ENCODE peak calls at places on chromosome 3, in four cellular contexts. W is fibroblast of lung, X is K562, J is stomach. D is an unnamed sample. For H3K4me1, the result is how much of the 10 kb centered on the place peaks cover.

GRCh38 chr3:97975466-97975865 is 3.2 kb upstream of the RIOX2 start:
- DNase-seq in X (no peak), W (no peak), J (no peak), D (no peak)

GRCh38 chr3:29465836-29466235 is 185.0 kb downstream of the RBMS3 start:
- DNase-seq in J (no peak), X (no peak), W (peak), D (no peak)

GRCh38 chr3:177427096-177427495 is 229.8 kb upstream of the TBL1XR1 start:
- DNase-seq in W (no peak), X (no peak), J (no peak), D (no peak)

GRCh38 chr3:170485696-170486095 is 67.0 kb downstream of the CLDN11 start:
- DNase-seq in J (no peak), X (no peak), W (no peak), D (no peak)

GRCh38 chr3:22937536-22937935 is 265.6 kb upstream of the UBE2E2 start:
- DNase-seq in J (no peak), W (no peak), X (no peak), D (no peak)

GRCh38 chr3:52352566-52352965 is 36.4 kb downstream of the DNAH1 start:
- DNase-seq in W (no peak), X (no peak), J (no peak), D (no peak)

GRCh38 chr3:195908439-195909293 is at the start of gene TNK2:
- DNase-seq in W (no peak), X (peak), J (peak), D (peak)

GRCh38 chr3:8529197-8529637 is 27.6 kb downstream of the LMCD1 start:
- DNase-seq in X (no peak), W (peak), J (no peak), D (no peak)

GRCh38 chr3:84299329-84299728 is 659.5 kb upstream of the CADM2 start:
- DNase-seq in X (no peak), W (no peak), J (no peak), D (no peak)

GRCh38 chr3:71703796-71704195 is 21.4 kb downstream of the EIF4E3 start:
- DNase-seq in W (no peak), X (no peak), J (no peak), D (peak)

GRCh38 chr3:80190051-80190450 is 422.3 kb upstream of the ROBO1 start:
- DNase-seq in J (no peak), W (peak), X (no peak), D (peak)

GRCh38 chr3:88090681-88091080 is 31.6 kb downstream of the ZNF654 start:
- DNase-seq in W (no peak), J (no peak), X (no peak), D (no peak)

GRCh38 chr3:19775744-19776143 is 158.3 kb downstream of the EFHB start:
- DNase-seq in X (no peak), J (no peak), W (no peak), D (peak)

GRCh38 chr3:36707623-36708409 is 56.5 kb downstream of the DCLK3 start:
- DNase-seq in W (peak), X (peak), J (no peak), D (no peak)

GRCh38 chr3:188421151-188421821 is 267.3 kb downstream of the LPP start:
- DNase-seq in X (no peak), W (peak), J (no peak), D (no peak)

GRCh38 chr3:141266797-141267555 is 35.4 kb downstream of the PXYLP1 start:
- DNase-seq in X (no peak), W (no peak), J (no peak), D (no peak)

GRCh38 chr3:101036213-101036618 is 43.0 kb upstream of the ABI3BP start:
- DNase-seq in J (no peak), X (no peak), W (peak), D (no peak)

GRCh38 chr3:45583021-45583851 is 11.3 kb upstream of the LIMD1 start:
- DNase-seq in J (no peak), X (no peak), W (peak), D (no peak)

GRCh38 chr3:52397676-52398399 is 47.1 kb downstream of the SEMA3G start:
- DNase-seq in X (no peak), W (no peak), J (no peak), D (no peak)

GRCh38 chr3:134038071-134038491 is 8.4 kb upstream of the SLCO2A1 start:
- DNase-seq in J (no peak), X (no peak), W (no peak), D (no peak)

DNA sequence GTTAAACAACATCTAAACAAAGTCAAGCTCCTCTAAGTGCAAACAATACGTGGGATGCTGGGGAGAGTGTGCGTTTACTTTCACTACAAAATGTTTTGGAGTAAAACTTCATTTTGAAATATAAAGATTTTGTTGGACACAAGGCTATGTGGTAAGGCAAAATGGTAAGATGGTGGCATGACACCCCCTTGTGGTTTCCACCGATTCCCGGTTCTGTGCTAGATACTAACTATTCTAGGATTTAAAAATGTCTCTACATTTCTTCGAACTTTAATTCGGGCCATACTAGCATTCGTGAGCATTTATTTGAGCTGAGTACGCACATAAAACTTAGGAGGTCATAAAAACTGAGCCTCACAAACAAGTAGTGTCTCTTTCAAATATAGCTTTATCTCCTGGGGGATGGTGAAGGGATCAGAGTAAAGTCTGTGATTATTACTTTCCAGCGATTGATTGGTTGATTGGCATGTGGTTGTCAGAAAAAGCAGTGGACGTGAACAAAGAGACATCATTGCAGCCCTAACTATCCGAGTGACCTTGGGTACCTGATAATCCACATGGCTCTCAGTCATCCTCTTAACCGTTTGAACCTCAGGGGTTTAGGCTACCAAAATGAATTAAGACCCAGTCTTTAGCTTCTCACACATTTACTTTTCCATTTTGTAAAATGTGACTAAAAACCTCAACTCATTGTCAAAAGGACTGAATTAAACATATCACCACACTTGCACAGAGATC is 1.1 kb upstream of the ZNF639 start:
- DNase-seq in X (peak), J (no peak), W (peak), D (peak)
- H3K4me3 ChIP-seq in X (peak), J (peak), W (peak), D (no peak)

GRCh38 chr3:152434142-152434541 is 165.4 kb downstream of the MBNL1 start:
- DNase-seq in J (no peak), X (no peak), W (no peak), D (no peak)

GRCh38 chr3:152436707-152437615 is 168.2 kb downstream of the MBNL1 start:
- DNase-seq in X (no peak), W (no peak), J (no peak), D (no peak)

GRCh38 chr3:152438181-152438580 is 169.5 kb downstream of the MBNL1 start:
- DNase-seq in J (no peak), W (no peak), X (no peak), D (no peak)

GRCh38 chr3:152443212-152444023 is 174.7 kb downstream of the MBNL1 start:
- DNase-seq in J (no peak), W (no peak), X (no peak), D (no peak)

DNA sequence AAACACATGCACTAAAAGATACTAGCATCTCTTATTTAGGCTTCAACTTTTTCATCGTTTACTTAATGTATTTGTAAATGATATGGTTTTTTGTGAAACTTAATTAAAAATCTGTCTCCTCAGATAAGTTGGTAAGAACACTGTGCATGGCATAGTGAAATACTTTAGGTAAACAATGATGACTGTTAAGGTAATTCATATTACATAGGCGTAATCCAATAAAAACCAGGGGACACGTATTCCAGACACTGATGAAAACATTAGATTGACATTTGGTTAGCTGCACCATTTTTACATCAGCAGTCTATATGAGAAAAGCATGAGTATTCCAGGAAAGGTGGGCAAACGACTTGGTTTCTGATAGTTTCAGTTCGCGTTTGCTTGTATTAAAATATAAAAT is 170.0 kb downstream of the MBNL1 start:
- DNase-seq in J (no peak), W (no peak), X (no peak), D (no peak)
- H3K4me1 ChIP-seq in J (half or more), W (under half), X (under half), D (under half)

GRCh38 chr3:4856986-4857385 is 122.3 kb upstream of the BHLHE40 start:
- DNase-seq in W (no peak), J (no peak), X (no peak), D (no peak)

GRCh38 chr3:4856136-4856535 is 123.1 kb upstream of the BHLHE40 start:
- DNase-seq in J (no peak), X (no peak), W (no peak), D (no peak)

GRCh38 chr3:4856564-4856963 is 122.7 kb upstream of the BHLHE40 start:
- DNase-seq in W (no peak), J (no peak), X (no peak), D (no peak)

GRCh38 chr3:4853749-4854140 is 125.5 kb upstream of the BHLHE40 start:
- DNase-seq in W (no peak), X (no peak), J (no peak), D (no peak)

DNA sequence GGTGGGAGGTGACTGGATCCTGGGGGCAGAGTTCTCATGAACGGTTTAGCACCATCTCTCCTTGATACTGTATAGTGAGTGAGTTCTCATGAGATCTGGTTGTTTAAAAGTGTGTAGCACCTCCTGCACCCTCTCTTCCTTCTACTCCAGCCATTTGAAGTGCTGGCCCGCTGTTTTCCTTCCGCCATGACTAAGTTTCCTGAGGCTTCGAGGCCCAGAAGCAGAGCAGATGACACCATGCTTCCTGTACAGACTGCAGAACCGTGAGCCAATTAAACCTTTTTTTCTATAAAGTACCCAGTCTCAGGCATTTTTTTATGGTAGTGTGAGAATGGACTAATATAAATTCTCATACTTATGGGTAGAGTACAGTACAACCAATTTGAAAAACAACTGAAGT is 123.6 kb upstream of the BHLHE40 start:
- DNase-seq in W (no peak), J (no peak), X (no peak), D (no peak)
- H3K4me3 ChIP-seq in W (no peak), J (no peak), X (no peak), D (no peak)

DNA sequence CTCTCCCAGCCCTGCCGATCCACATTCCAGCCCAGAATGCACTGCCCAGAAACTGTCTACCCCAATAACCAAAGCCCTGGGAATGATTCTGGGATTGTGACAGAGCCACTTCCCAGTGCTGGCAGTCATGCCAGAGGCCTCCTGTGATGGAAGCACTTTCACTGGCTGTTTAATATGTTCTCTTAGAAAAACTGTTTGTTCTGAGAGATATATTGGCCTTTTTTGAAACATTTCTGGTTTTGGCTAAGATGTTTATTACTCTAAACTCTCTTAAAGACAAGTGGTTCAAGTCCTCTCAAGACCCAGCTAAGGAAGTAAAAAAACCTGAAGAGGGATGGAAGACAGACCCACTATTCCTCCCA is 74.0 kb upstream of the HACD2 start:
- DNase-seq in J (no peak), X (no peak), W (no peak), D (no peak)
- H3K4me1 ChIP-seq in J (half or more), X (under half), W (under half), D (under half)